ENCODE peak calls at places on chromosomes 4 and X, in seven cellular contexts. One of them, this sample, is unnamed.

GRCh38 chr4:96753216-96753615 is 913.3 kb downstream of the PDHA2 start:
- DNase-seq in cardiac fibroblast: no peak
- DNase-seq in neural progenitor cell: no peak
- DNase-seq in IMR-90: no peak
- DNase-seq in heart right ventricle: no peak
- DNase-seq in SK-N-SH: no peak
- DNase-seq in colonic mucosa: no peak
- DNase-seq in this sample: peak

GRCh38 chrX:64152857-64153256 is 52.7 kb downstream of the AMER1 start:
- DNase-seq in cardiac fibroblast: no peak
- DNase-seq in neural progenitor cell: peak
- DNase-seq in IMR-90: no peak
- DNase-seq in heart right ventricle: no peak
- DNase-seq in SK-N-SH: no peak
- DNase-seq in colonic mucosa: no peak
- DNase-seq in this sample: no peak

GRCh38 chrX:97175147-97175546 is 291.4 kb downstream of the RPA4 start:
- DNase-seq in cardiac fibroblast: no peak
- DNase-seq in neural progenitor cell: no peak
- DNase-seq in IMR-90: no peak
- DNase-seq in heart right ventricle: no peak
- DNase-seq in SK-N-SH: no peak
- DNase-seq in colonic mucosa: no peak
- DNase-seq in this sample: no peak

GRCh38 chr4:81621490-81621889 is 149.8 kb upstream of the RASGEF1B start:
- DNase-seq in cardiac fibroblast: no peak
- DNase-seq in neural progenitor cell: no peak
- DNase-seq in IMR-90: no peak
- DNase-seq in heart right ventricle: no peak
- DNase-seq in SK-N-SH: no peak
- DNase-seq in colonic mucosa: no peak
- DNase-seq in this sample: no peak

GRCh38 chrX:11564546-11564945 is 101.2 kb downstream of the ARHGAP6 start:
- DNase-seq in cardiac fibroblast: peak
- DNase-seq in neural progenitor cell: no peak
- DNase-seq in IMR-90: no peak
- DNase-seq in heart right ventricle: no peak
- DNase-seq in SK-N-SH: no peak
- DNase-seq in colonic mucosa: no peak
- DNase-seq in this sample: no peak

GRCh38 chr4:123430031-123430430 is 33.4 kb downstream of the SPRY1 start:
- DNase-seq in cardiac fibroblast: no peak
- DNase-seq in neural progenitor cell: no peak
- DNase-seq in IMR-90: no peak
- DNase-seq in heart right ventricle: no peak
- DNase-seq in SK-N-SH: no peak
- DNase-seq in colonic mucosa: no peak
- DNase-seq in this sample: no peak

GRCh38 chrX:76555816-76556215 is 128.3 kb downstream of the MAGEE1 start:
- DNase-seq in cardiac fibroblast: peak
- DNase-seq in neural progenitor cell: peak
- DNase-seq in IMR-90: peak
- DNase-seq in heart right ventricle: no peak
- DNase-seq in SK-N-SH: peak
- DNase-seq in colonic mucosa: no peak
- DNase-seq in this sample: peak

GRCh38 chrX:44314259-44314734 is 29.2 kb downstream of the EFHC2 start:
- DNase-seq in cardiac fibroblast: peak
- DNase-seq in neural progenitor cell: no peak
- DNase-seq in IMR-90: peak
- DNase-seq in heart right ventricle: peak
- DNase-seq in SK-N-SH: peak
- DNase-seq in colonic mucosa: peak
- DNase-seq in this sample: peak

GRCh38 chr4:161714022-161714751 is 449.6 kb downstream of the FSTL5 start:
- DNase-seq in cardiac fibroblast: no peak
- DNase-seq in neural progenitor cell: no peak
- DNase-seq in IMR-90: peak
- DNase-seq in heart right ventricle: no peak
- DNase-seq in SK-N-SH: no peak
- DNase-seq in colonic mucosa: no peak
- DNase-seq in this sample: peak

GRCh38 chrX:20217279-20217678 is 49.4 kb downstream of the RPS6KA3 start:
- DNase-seq in cardiac fibroblast: peak
- DNase-seq in neural progenitor cell: no peak
- DNase-seq in IMR-90: peak
- DNase-seq in heart right ventricle: no peak
- DNase-seq in SK-N-SH: no peak
- DNase-seq in colonic mucosa: no peak
- DNase-seq in this sample: peak

GRCh38 chrX:9538544-9539045 is 73.7 kb downstream of the TBL1X start:
- DNase-seq in cardiac fibroblast: no peak
- DNase-seq in neural progenitor cell: no peak
- DNase-seq in IMR-90: no peak
- DNase-seq in heart right ventricle: no peak
- DNase-seq in SK-N-SH: peak
- DNase-seq in colonic mucosa: peak
- DNase-seq in this sample: peak

GRCh38 chrX:111519215-111519614 is 7.8 kb downstream of the SERTM2 start:
- DNase-seq in cardiac fibroblast: peak
- DNase-seq in neural progenitor cell: peak
- DNase-seq in IMR-90: peak
- DNase-seq in heart right ventricle: no peak
- DNase-seq in SK-N-SH: peak
- DNase-seq in colonic mucosa: no peak
- DNase-seq in this sample: peak

GRCh38 chr4:38368612-38369011 is 295.4 kb upstream of the KLF3 start:
- DNase-seq in cardiac fibroblast: peak
- DNase-seq in neural progenitor cell: no peak
- DNase-seq in IMR-90: peak
- DNase-seq in heart right ventricle: no peak
- DNase-seq in SK-N-SH: no peak
- DNase-seq in colonic mucosa: no peak
- DNase-seq in this sample: peak

GRCh38 chr4:43339435-43339834 is 446.9 kb downstream of the GRXCR1 start:
- DNase-seq in cardiac fibroblast: peak
- DNase-seq in neural progenitor cell: no peak
- DNase-seq in IMR-90: peak
- DNase-seq in heart right ventricle: no peak
- DNase-seq in SK-N-SH: no peak
- DNase-seq in colonic mucosa: no peak
- DNase-seq in this sample: peak

GRCh38 chrX:69060631-69061408 is 104.4 kb downstream of the PJA1 start:
- DNase-seq in cardiac fibroblast: peak
- DNase-seq in neural progenitor cell: peak
- DNase-seq in IMR-90: peak
- DNase-seq in heart right ventricle: peak
- DNase-seq in SK-N-SH: no peak
- DNase-seq in colonic mucosa: peak
- DNase-seq in this sample: peak

DNA sequence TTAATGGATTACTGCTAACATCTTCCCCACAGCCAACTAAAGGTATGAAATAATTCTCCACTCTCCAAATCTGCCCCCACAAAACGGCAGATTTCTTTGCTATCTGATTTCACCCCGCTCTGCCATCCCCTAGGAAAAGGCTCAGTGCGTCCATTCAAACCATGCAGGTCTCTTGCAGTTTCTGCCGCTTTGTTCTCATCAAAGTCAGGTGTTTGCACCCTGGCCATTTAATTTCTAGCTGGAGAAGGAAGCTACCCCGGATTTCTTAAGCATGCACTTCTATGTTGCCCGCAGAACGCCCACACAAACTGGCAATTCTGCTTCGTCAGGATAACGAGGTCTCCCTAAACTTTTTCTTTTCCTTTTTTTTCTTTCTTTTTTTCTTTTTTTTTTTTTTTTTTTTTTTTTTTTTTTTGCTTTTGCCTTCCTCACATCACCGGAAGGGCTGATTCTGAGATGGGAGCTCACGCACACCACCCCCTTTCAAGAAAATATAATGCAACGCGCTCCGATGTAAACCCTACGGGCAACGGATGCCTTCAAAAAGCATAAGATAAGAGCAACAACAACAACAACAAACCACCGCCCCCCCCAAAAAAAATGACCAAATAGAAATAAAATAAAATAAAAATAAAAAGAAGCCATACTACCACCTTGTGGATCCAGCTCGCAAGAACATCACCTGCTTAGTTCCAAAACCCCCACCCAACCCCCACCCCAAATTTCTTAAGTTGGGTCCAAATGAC is 3.2 kb downstream of the NLGN4X start:
- DNase-seq in cardiac fibroblast: no peak
- DNase-seq in neural progenitor cell: peak
- DNase-seq in IMR-90: no peak
- DNase-seq in heart right ventricle: no peak
- DNase-seq in SK-N-SH: peak
- DNase-seq in colonic mucosa: no peak
- DNase-seq in this sample: no peak
- TF ChIP-seq CTCF in cardiac fibroblast: no peak
- TF ChIP-seq CTCF in neural progenitor cell: peak
- TF ChIP-seq CTCF in IMR-90: no peak
- TF ChIP-seq CTCF in heart right ventricle: no peak
- TF ChIP-seq CTCF in SK-N-SH: no peak
- TF ChIP-seq CTCF in colonic mucosa: no peak
- TF ChIP-seq CTCF in this sample: no peak

GRCh38 chrX:133909888-133910287 is 75.5 kb downstream of the GPC3 start:
- DNase-seq in cardiac fibroblast: no peak
- DNase-seq in neural progenitor cell: no peak
- DNase-seq in IMR-90: no peak
- DNase-seq in heart right ventricle: no peak
- DNase-seq in SK-N-SH: no peak
- DNase-seq in colonic mucosa: no peak
- DNase-seq in this sample: no peak
- H3K4me3 ChIP-seq in cardiac fibroblast: no peak
- H3K4me3 ChIP-seq in neural progenitor cell: no peak
- H3K4me3 ChIP-seq in IMR-90: no peak
- H3K4me3 ChIP-seq in heart right ventricle: no peak
- H3K4me3 ChIP-seq in SK-N-SH: no peak
- H3K4me3 ChIP-seq in colonic mucosa: no peak
- H3K4me3 ChIP-seq in this sample: no peak

GRCh38 chrX:42107495-42108139 is 184.3 kb upstream of the CASK start:
- DNase-seq in cardiac fibroblast: no peak
- DNase-seq in neural progenitor cell: no peak
- DNase-seq in IMR-90: no peak
- DNase-seq in heart right ventricle: no peak
- DNase-seq in SK-N-SH: no peak
- DNase-seq in colonic mucosa: no peak
- DNase-seq in this sample: no peak
- TF ChIP-seq CTCF in cardiac fibroblast: no peak
- TF ChIP-seq CTCF in neural progenitor cell: no peak
- TF ChIP-seq CTCF in IMR-90: no peak
- TF ChIP-seq CTCF in heart right ventricle: no peak
- TF ChIP-seq CTCF in SK-N-SH: no peak
- TF ChIP-seq CTCF in colonic mucosa: no peak
- TF ChIP-seq CTCF in this sample: no peak

GRCh38 chr4:109728385-109728784 is 1.5 kb downstream of the PLA2G12A start:
- DNase-seq in cardiac fibroblast: no peak
- DNase-seq in neural progenitor cell: no peak
- DNase-seq in IMR-90: no peak
- DNase-seq in heart right ventricle: no peak
- DNase-seq in SK-N-SH: no peak
- DNase-seq in colonic mucosa: no peak
- DNase-seq in this sample: no peak
- H3K4me3 ChIP-seq in cardiac fibroblast: no peak
- H3K4me3 ChIP-seq in neural progenitor cell: peak
- H3K4me3 ChIP-seq in IMR-90: peak
- H3K4me3 ChIP-seq in heart right ventricle: no peak
- H3K4me3 ChIP-seq in SK-N-SH: peak
- H3K4me3 ChIP-seq in colonic mucosa: peak
- H3K4me3 ChIP-seq in this sample: peak

GRCh38 chr4:1514612-1515011 is 108.4 kb upstream of the NKX1-1 start:
- DNase-seq in cardiac fibroblast: no peak
- DNase-seq in neural progenitor cell: no peak
- DNase-seq in IMR-90: no peak
- DNase-seq in heart right ventricle: no peak
- DNase-seq in SK-N-SH: no peak
- DNase-seq in colonic mucosa: no peak
- DNase-seq in this sample: no peak

GRCh38 chr4:1512081-1512737 is 106.0 kb upstream of the NKX1-1 start:
- DNase-seq in cardiac fibroblast: no peak
- DNase-seq in neural progenitor cell: no peak
- DNase-seq in IMR-90: no peak
- DNase-seq in heart right ventricle: peak
- DNase-seq in SK-N-SH: no peak
- DNase-seq in colonic mucosa: no peak
- DNase-seq in this sample: no peak

GRCh38 chr4:1511441-1512041 is 105.3 kb upstream of the NKX1-1 start:
- DNase-seq in cardiac fibroblast: peak
- DNase-seq in neural progenitor cell: no peak
- DNase-seq in IMR-90: peak
- DNase-seq in heart right ventricle: peak
- DNase-seq in SK-N-SH: peak
- DNase-seq in colonic mucosa: peak
- DNase-seq in this sample: peak

GRCh38 chr4:1513936-1514483 is 107.8 kb upstream of the NKX1-1 start:
- DNase-seq in cardiac fibroblast: no peak
- DNase-seq in neural progenitor cell: no peak
- DNase-seq in IMR-90: no peak
- DNase-seq in heart right ventricle: no peak
- DNase-seq in SK-N-SH: no peak
- DNase-seq in colonic mucosa: no peak
- DNase-seq in this sample: no peak

GRCh38 chr4:1512738-1513660 is 106.8 kb upstream of the NKX1-1 start:
- DNase-seq in cardiac fibroblast: peak
- DNase-seq in neural progenitor cell: peak
- DNase-seq in IMR-90: no peak
- DNase-seq in heart right ventricle: peak
- DNase-seq in SK-N-SH: peak
- DNase-seq in colonic mucosa: peak
- DNase-seq in this sample: peak
- TF ChIP-seq CTCF in cardiac fibroblast: no peak
- TF ChIP-seq CTCF in neural progenitor cell: peak
- TF ChIP-seq CTCF in IMR-90: peak
- TF ChIP-seq CTCF in heart right ventricle: peak
- TF ChIP-seq CTCF in SK-N-SH: peak
- TF ChIP-seq CTCF in colonic mucosa: peak
- TF ChIP-seq CTCF in this sample: peak

GRCh38 chr4:133145758-133146157 is 3.3 kb upstream of the PCDH10 start:
- DNase-seq in cardiac fibroblast: no peak
- DNase-seq in neural progenitor cell: no peak
- DNase-seq in IMR-90: no peak
- DNase-seq in heart right ventricle: no peak
- DNase-seq in SK-N-SH: no peak
- DNase-seq in colonic mucosa: no peak
- DNase-seq in this sample: no peak

GRCh38 chr4:133145241-133145640 is 3.9 kb upstream of the PCDH10 start:
- DNase-seq in cardiac fibroblast: no peak
- DNase-seq in neural progenitor cell: no peak
- DNase-seq in IMR-90: no peak
- DNase-seq in heart right ventricle: no peak
- DNase-seq in SK-N-SH: no peak
- DNase-seq in colonic mucosa: no peak
- DNase-seq in this sample: no peak

GRCh38 chr4:133147365-133147821 is 1.7 kb upstream of the PCDH10 start:
- DNase-seq in cardiac fibroblast: no peak
- DNase-seq in neural progenitor cell: peak
- DNase-seq in IMR-90: no peak
- DNase-seq in heart right ventricle: no peak
- DNase-seq in SK-N-SH: no peak
- DNase-seq in colonic mucosa: no peak
- DNase-seq in this sample: peak

GRCh38 chr4:133146574-133147198 is 2.4 kb upstream of the PCDH10 start:
- DNase-seq in cardiac fibroblast: peak
- DNase-seq in neural progenitor cell: peak
- DNase-seq in IMR-90: peak
- DNase-seq in heart right ventricle: peak
- DNase-seq in SK-N-SH: peak
- DNase-seq in colonic mucosa: no peak
- DNase-seq in this sample: peak

GRCh38 chr4:133146192-133146573 is 2.9 kb upstream of the PCDH10 start:
- DNase-seq in cardiac fibroblast: no peak
- DNase-seq in neural progenitor cell: no peak
- DNase-seq in IMR-90: no peak
- DNase-seq in heart right ventricle: no peak
- DNase-seq in SK-N-SH: no peak
- DNase-seq in colonic mucosa: no peak
- DNase-seq in this sample: no peak
- H3K4me3 ChIP-seq in cardiac fibroblast: peak
- H3K4me3 ChIP-seq in neural progenitor cell: peak
- H3K4me3 ChIP-seq in IMR-90: no peak
- H3K4me3 ChIP-seq in heart right ventricle: no peak
- H3K4me3 ChIP-seq in SK-N-SH: peak
- H3K4me3 ChIP-seq in colonic mucosa: no peak
- H3K4me3 ChIP-seq in this sample: peak